ENCODE peak calls at places on chromosomes 3 and 15, in eight cellular contexts. C is tibial nerve, N is ovary, J is breast epithelium, M is right lobe of liver, T is HCT116, I is body of pancreas, G is transverse colon. Y is an unnamed sample.
A peak's percentile ranks its signal among the peaks of the same experiment; 100 is the strongest.

GRCh38 chr3:187281191-187281714 is 10.3 kb downstream of the MASP1 start:
- DNase-seq in C (no peak), N (no peak), I (no peak), G (no peak), M (no peak), T (no peak), J (no peak), Y (no peak)

GRCh38 chr3:157573281-157573680 is 70.1 kb upstream of the VEPH1 start:
- DNase-seq in I (no peak), T (no peak), G (no peak), J (no peak), M (no peak), N (no peak), C (no peak), Y (no peak)

GRCh38 chr3:31959951-31960792 is 20.9 kb downstream of the OSBPL10 start:
- DNase-seq in J (no peak), G (no peak), T (no peak), N (no peak), I (no peak), C (no peak), M (no peak), Y (no peak)

GRCh38 chr3:190807719-190808375 is 54.6 kb downstream of the GMNC start:
- DNase-seq in M (peak; percentile 96), N (peak; percentile 89), C (no peak), T (no peak), J (peak; percentile 92), I (peak; percentile 97), G (no peak), Y (peak; percentile 59)

GRCh38 chr3:122754867-122755835 is 38.5 kb downstream of the HSPBAP1 start:
- DNase-seq in M (no peak), J (no peak), I (no peak), C (no peak), T (peak; percentile 34), N (no peak), G (no peak), Y (no peak)

GRCh38 chr3:141648055-141648910 is 89.8 kb upstream of the RNF7 start:
- DNase-seq in M (no peak), C (no peak), N (no peak), I (no peak), G (no peak), T (no peak), J (no peak), Y (no peak)

GRCh38 chr3:29240248-29240647 is 40.6 kb upstream of the RBMS3 start:
- DNase-seq in M (no peak), G (no peak), I (no peak), C (no peak), J (no peak), N (no peak), T (no peak), Y (no peak)

GRCh38 chr3:181488536-181488935 is 223.2 kb upstream of the SOX2 start:
- DNase-seq in I (no peak), M (no peak), N (no peak), J (no peak), T (no peak), G (no peak), C (no peak), Y (no peak)

GRCh38 chr15:70023064-70023768 is 74.5 kb downstream of the TLE3 start:
- DNase-seq in M (no peak), C (no peak), G (no peak), N (no peak), T (peak; percentile 15), J (no peak), I (no peak), Y (no peak)

GRCh38 chr3:97479740-97480139 is 284.8 kb upstream of the ARL6 start:
- DNase-seq in J (no peak), M (no peak), I (no peak), T (no peak), C (no peak), N (no peak), G (no peak), Y (no peak)

GRCh38 chr3:13064964-13065363 is 8.3 kb downstream of the IQSEC1 start:
- DNase-seq in T (no peak), G (no peak), M (no peak), N (no peak), J (no peak), C (no peak), I (no peak), Y (no peak)

GRCh38 chr15:66851226-66852063 is 149.4 kb downstream of the SMAD6 start:
- DNase-seq in N (peak; percentile 95), G (peak; percentile 86), I (peak; percentile 87), C (peak; percentile 85), T (peak; percentile 59), M (peak; percentile 74), J (peak; percentile 86), Y (peak; percentile 85)

GRCh38 chr15:82539690-82540054 is 585 bp downstream of the RPS17 start:
- DNase-seq in T (no peak), I (peak; percentile 20), C (no peak), M (peak; percentile 62), G (peak; percentile 28), N (peak; percentile 54), J (no peak), Y (peak; percentile 35)

GRCh38 chr3:133880287-133880686 is 15.4 kb downstream of the RAB6B start:
- DNase-seq in G (no peak), T (no peak), N (no peak), J (no peak), I (no peak), M (peak; percentile 29), C (no peak), Y (peak; percentile 17)

GRCh38 chr15:52236015-52236414 is 44.8 kb upstream of the GNB5 start:
- DNase-seq in G (no peak), C (no peak), I (no peak), J (no peak), N (no peak), T (no peak), M (no peak), Y (no peak)

GRCh38 chr15:101003076-101003475 is 83.9 kb downstream of the LRRK1 start:
- DNase-seq in C (no peak), G (peak; percentile 3), J (no peak), N (no peak), M (no peak), I (no peak), T (no peak), Y (no peak)

GRCh38 chr15:50358805-50359204 is 3.8 kb upstream of the GABPB1 start:
- DNase-seq in G (peak; percentile 16), M (no peak), T (peak; percentile 47), C (no peak), N (no peak), J (no peak), I (no peak), Y (no peak)

DNA sequence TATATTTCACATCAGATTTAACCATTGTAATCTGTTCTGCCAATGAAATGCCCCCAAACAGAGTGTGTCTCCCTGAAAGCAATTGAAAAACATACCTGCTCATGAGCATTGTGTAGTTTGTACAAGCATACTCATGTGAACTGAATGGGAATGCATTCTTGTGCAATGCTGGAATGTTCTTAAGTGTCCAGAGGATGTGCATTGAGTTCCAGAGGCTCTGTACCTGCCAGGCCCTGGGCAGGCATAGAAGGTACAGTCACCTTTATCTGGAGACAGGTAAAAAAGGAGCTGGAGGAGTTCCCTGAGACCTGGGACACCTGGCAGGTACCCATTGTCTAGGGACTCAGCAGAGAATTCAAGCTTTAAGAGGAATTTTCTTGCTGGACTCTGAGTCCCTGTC is 2.8 kb downstream of the MRAS start:
- DNase-seq in N (no peak), T (no peak), G (no peak), I (no peak), M (no peak), J (no peak), C (no peak), Y (no peak)
- H3K27ac ChIP-seq in N (no peak overlapping the region), T (no peak overlapping the region), G (no peak overlapping the region), I (no peak overlapping the region), M (no peak overlapping the region), J (peak overlapping the region; percentile 96), C (peak overlapping the region; percentile 85), Y (no peak overlapping the region)

GRCh38 chr3:135966875-135967274 is 1.3 kb downstream of the PPP2R3A start:
- DNase-seq in C (no peak), G (no peak), J (no peak), N (no peak), I (no peak), T (no peak), M (no peak), Y (no peak)
- H3K4me3 ChIP-seq in C (peak overlapping the region; percentile 61), G (peak overlapping the region; percentile 85), J (peak overlapping the region; percentile 81), N (peak overlapping the region; percentile 82), I (peak overlapping the region; percentile 65), T (peak overlapping the region; percentile 61), M (peak overlapping the region; percentile 80), Y (no peak overlapping the region)

DNA sequence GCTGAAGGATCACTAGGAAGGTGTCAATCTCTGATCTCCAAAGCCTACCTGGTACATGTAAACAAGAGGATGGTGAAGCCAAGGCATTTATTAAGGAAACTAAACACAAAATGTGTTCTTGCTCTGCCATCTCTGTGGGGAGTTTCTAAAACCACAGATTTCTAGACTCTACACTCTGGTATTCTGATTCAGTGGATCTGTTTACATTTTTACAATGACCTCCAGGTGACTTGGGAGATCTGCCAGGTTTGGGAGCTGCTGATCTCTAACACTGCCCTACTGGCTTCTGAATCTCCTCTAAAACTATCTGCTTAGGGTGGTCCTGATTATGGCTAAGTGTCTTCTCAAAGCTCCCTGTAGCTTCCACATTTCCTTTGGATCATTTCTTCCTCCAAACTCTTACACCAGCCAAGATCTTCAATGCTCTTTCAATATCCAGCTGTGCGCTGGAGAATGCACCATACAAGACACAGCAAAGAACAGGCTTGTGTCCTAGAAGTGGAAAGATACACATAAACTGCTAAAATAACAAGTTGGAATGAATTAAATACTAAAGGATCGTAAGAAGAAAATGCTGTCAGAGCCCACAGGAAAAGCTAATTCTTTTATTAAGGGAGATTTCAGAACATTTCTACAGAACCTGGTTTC is 72.7 kb downstream of the GREM1 start:
- DNase-seq in M (peak; percentile 52), G (no peak), C (no peak), I (no peak), N (no peak), J (no peak), T (no peak), Y (no peak)
- TF ChIP-seq POLR2A in M (no peak), G (no peak), C (no peak), I (no peak), N (no peak), J (no peak), T (no peak), Y (no peak)

GRCh38 chr15:28097656-28098359 is 1.3 kb downstream of the OCA2 start:
- DNase-seq in C (no peak), T (no peak), M (no peak), N (no peak), I (no peak), J (no peak), G (no peak), Y (no peak)

GRCh38 chr15:28094732-28095521 is 4.2 kb downstream of the OCA2 start:
- DNase-seq in C (no peak), T (no peak), G (peak; percentile 92), I (peak; percentile 73), M (peak; percentile 69), J (no peak), N (no peak), Y (peak; percentile 53)

GRCh38 chr15:28096720-28097431 is 2.2 kb downstream of the OCA2 start:
- DNase-seq in T (no peak), N (no peak), C (no peak), I (no peak), M (no peak), G (no peak), J (no peak), Y (no peak)

GRCh38 chr15:28098360-28098765 is 752 bp downstream of the OCA2 start:
- DNase-seq in C (no peak), J (no peak), N (no peak), G (no peak), I (no peak), M (no peak), T (no peak), Y (peak; percentile 38)

DNA sequence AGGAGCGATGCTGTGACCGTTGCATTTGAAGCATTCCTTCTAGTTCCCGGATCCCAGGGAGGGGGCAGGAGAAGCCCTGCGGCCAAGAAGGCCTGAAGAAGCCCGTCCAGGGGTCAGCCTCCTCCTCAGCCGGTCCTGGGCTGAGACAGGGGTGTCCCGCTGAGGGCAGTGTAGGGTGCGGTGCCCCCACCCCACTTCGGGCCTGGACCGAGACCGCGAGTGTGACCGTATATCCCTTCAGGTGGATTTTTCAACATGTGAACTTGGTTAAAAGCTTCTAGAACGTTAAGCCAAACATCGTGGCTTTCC is 2.8 kb downstream of the OCA2 start:
- DNase-seq in T (no peak), G (no peak), N (no peak), M (no peak), I (no peak), J (no peak), C (no peak), Y (no peak)
- H3K27ac ChIP-seq in T (no peak overlapping the region), G (no peak overlapping the region), N (no peak overlapping the region), M (no peak overlapping the region), I (no peak overlapping the region), J (no peak overlapping the region), C (peak overlapping the region; percentile 59), Y (no peak overlapping the region)

Y was measured in adrenal gland.